ENCODE peak calls at places on chromosomes 5 and 9, in eight cellular contexts. One of them, this sample, is unnamed.

GRCh38 chr9:101530076-101530711 is 3.5 kb upstream of the RNF20 start:
- DNase-seq in stomach: peak
- DNase-seq in lung: peak
- DNase-seq in Panc1: peak
- DNase-seq in OCI-LY7: peak
- DNase-seq in AG09319: peak
- DNase-seq in ovary: peak
- DNase-seq in prostate gland: peak
- DNase-seq in this sample: peak

GRCh38 chr9:128771094-128771721 is 519 bp downstream of the ZER1 start:
- DNase-seq in Panc1: no peak
- DNase-seq in ovary: no peak
- DNase-seq in lung: no peak
- DNase-seq in AG09319: no peak
- DNase-seq in stomach: no peak
- DNase-seq in prostate gland: peak
- DNase-seq in OCI-LY7: peak
- DNase-seq in this sample: no peak

GRCh38 chr5:127518319-127518621 is 830 bp downstream of the PRRC1 start:
- DNase-seq in prostate gland: no peak
- DNase-seq in stomach: no peak
- DNase-seq in Panc1: no peak
- DNase-seq in lung: no peak
- DNase-seq in OCI-LY7: peak
- DNase-seq in ovary: no peak
- DNase-seq in AG09319: peak
- DNase-seq in this sample: no peak

GRCh38 chr5:80245986-80246781 is 9.7 kb downstream of the SERINC5 start:
- DNase-seq in Panc1: no peak
- DNase-seq in stomach: no peak
- DNase-seq in AG09319: no peak
- DNase-seq in prostate gland: no peak
- DNase-seq in ovary: no peak
- DNase-seq in lung: no peak
- DNase-seq in OCI-LY7: no peak
- DNase-seq in this sample: no peak

GRCh38 chr5:125696762-125697161 is 726.4 kb upstream of the GRAMD2B start:
- DNase-seq in AG09319: peak
- DNase-seq in lung: no peak
- DNase-seq in Panc1: no peak
- DNase-seq in prostate gland: no peak
- DNase-seq in stomach: no peak
- DNase-seq in OCI-LY7: no peak
- DNase-seq in ovary: no peak
- DNase-seq in this sample: no peak

GRCh38 chr9:91795500-91796241 is 154.4 kb downstream of the ROR2 start:
- DNase-seq in AG09319: no peak
- DNase-seq in Panc1: no peak
- DNase-seq in OCI-LY7: no peak
- DNase-seq in prostate gland: no peak
- DNase-seq in ovary: no peak
- DNase-seq in stomach: no peak
- DNase-seq in lung: no peak
- DNase-seq in this sample: no peak

GRCh38 chr9:72476617-72477375 is 44.6 kb upstream of the TMC1 start:
- DNase-seq in prostate gland: peak
- DNase-seq in lung: no peak
- DNase-seq in Panc1: peak
- DNase-seq in OCI-LY7: no peak
- DNase-seq in AG09319: no peak
- DNase-seq in stomach: peak
- DNase-seq in ovary: no peak
- DNase-seq in this sample: no peak

GRCh38 chr5:150266807-150267408 is 22.7 kb downstream of the CAMK2A start:
- DNase-seq in OCI-LY7: no peak
- DNase-seq in lung: no peak
- DNase-seq in stomach: peak
- DNase-seq in prostate gland: no peak
- DNase-seq in AG09319: no peak
- DNase-seq in Panc1: no peak
- DNase-seq in ovary: no peak
- DNase-seq in this sample: no peak

GRCh38 chr5:69431424-69432303 is 16.7 kb downstream of the MARVELD2 start:
- DNase-seq in OCI-LY7: no peak
- DNase-seq in prostate gland: no peak
- DNase-seq in ovary: no peak
- DNase-seq in stomach: no peak
- DNase-seq in lung: no peak
- DNase-seq in AG09319: no peak
- DNase-seq in Panc1: no peak
- DNase-seq in this sample: no peak

GRCh38 chr9:97921959-97922905 is at the start of gene TRMO:
- DNase-seq in Panc1: peak
- DNase-seq in lung: peak
- DNase-seq in prostate gland: peak
- DNase-seq in stomach: peak
- DNase-seq in AG09319: peak
- DNase-seq in OCI-LY7: peak
- DNase-seq in ovary: peak
- DNase-seq in this sample: peak
- TF ChIP-seq CTCF in Panc1: peak
- TF ChIP-seq CTCF in lung: peak
- TF ChIP-seq CTCF in prostate gland: peak
- TF ChIP-seq CTCF in stomach: peak
- TF ChIP-seq CTCF in AG09319: peak
- TF ChIP-seq CTCF in OCI-LY7: peak
- TF ChIP-seq CTCF in ovary: peak
- TF ChIP-seq CTCF in this sample: peak

DNA sequence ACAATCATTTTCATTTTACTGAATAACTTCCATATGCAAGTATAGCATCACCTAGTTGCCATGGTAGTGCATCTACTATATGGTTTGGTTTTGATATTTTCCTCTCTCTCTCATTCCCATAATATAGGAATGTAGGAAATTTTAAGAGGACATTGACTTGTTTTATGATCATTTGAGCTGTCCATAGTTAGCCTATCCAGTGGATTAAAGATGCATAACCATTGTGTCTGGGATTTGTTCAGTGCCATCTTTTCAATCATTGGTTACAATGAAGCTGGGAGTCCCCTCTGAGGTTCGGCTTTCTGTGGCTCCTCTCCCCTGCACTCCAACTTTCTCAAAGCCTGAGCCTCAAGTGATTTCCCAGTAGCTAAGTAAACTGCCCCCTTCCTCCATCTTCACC is 458.5 kb downstream of the RAB3C start:
- DNase-seq in ovary: no peak
- DNase-seq in OCI-LY7: no peak
- DNase-seq in AG09319: no peak
- DNase-seq in lung: no peak
- DNase-seq in Panc1: no peak
- DNase-seq in prostate gland: no peak
- DNase-seq in stomach: no peak
- DNase-seq in this sample: no peak
- TF ChIP-seq CTCF in ovary: no peak
- TF ChIP-seq CTCF in OCI-LY7: no peak
- TF ChIP-seq CTCF in AG09319: no peak
- TF ChIP-seq CTCF in lung: no peak
- TF ChIP-seq CTCF in Panc1: no peak
- TF ChIP-seq CTCF in prostate gland: no peak
- TF ChIP-seq CTCF in stomach: no peak
- TF ChIP-seq CTCF in this sample: no peak

GRCh38 chr5:173689713-173690360 is 73.4 kb upstream of the BOD1 start:
- DNase-seq in AG09319: no peak
- DNase-seq in stomach: peak
- DNase-seq in ovary: no peak
- DNase-seq in OCI-LY7: peak
- DNase-seq in prostate gland: no peak
- DNase-seq in Panc1: no peak
- DNase-seq in lung: no peak
- DNase-seq in this sample: no peak
- TF ChIP-seq CTCF in AG09319: no peak
- TF ChIP-seq CTCF in stomach: peak
- TF ChIP-seq CTCF in ovary: no peak
- TF ChIP-seq CTCF in OCI-LY7: peak
- TF ChIP-seq CTCF in prostate gland: no peak
- TF ChIP-seq CTCF in Panc1: no peak
- TF ChIP-seq CTCF in lung: no peak
- TF ChIP-seq CTCF in this sample: peak

DNA sequence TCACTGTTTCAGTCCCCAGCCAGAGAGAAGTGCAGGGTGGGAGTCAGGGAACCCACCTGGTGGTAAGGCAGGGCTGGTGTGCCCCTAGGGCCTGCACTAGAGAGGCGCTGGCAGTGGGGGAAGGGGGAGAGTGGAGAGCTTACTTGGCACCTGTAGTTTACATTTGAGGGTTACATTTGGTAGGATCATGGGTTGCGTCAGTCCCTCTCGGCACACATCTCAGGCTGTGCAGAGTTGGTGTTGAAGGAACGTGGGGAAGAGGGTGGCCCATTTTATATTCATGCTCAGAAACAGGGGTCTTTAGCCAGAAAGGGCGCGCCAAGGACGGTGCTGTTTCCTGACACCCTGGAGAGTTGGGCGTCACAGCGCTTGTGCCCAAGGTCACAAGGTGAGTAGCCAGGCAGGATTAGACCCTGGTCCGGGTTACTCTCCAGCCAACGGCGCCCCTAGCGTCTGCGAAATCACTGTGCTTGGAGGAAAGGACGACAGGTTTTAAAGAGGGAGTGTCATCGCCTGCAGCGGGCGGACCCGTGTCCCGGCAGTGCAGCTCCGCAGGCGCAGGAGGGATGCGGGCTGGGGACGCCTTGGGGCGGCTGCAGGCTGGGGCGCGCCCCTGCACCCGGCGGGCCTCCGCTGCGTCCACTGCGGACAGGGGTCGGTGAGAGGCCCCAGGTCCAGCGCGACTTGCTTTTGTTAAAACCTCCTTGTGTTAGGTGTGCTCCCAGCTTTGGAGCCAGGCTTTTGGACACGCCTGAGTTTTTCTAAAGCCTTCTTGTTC is 272.6 kb downstream of the FANCC start:
- DNase-seq in Panc1: no peak
- DNase-seq in stomach: peak
- DNase-seq in lung: no peak
- DNase-seq in OCI-LY7: no peak
- DNase-seq in prostate gland: peak
- DNase-seq in AG09319: no peak
- DNase-seq in ovary: no peak
- DNase-seq in this sample: no peak
- TF ChIP-seq CTCF in Panc1: peak
- TF ChIP-seq CTCF in stomach: peak
- TF ChIP-seq CTCF in lung: no peak
- TF ChIP-seq CTCF in OCI-LY7: no peak
- TF ChIP-seq CTCF in prostate gland: peak
- TF ChIP-seq CTCF in AG09319: peak
- TF ChIP-seq CTCF in ovary: no peak
- TF ChIP-seq CTCF in this sample: peak

GRCh38 chr9:123225374-123225813 is 43.0 kb downstream of the STRBP start:
- DNase-seq in Panc1: peak
- DNase-seq in OCI-LY7: peak
- DNase-seq in prostate gland: peak
- DNase-seq in stomach: no peak
- DNase-seq in lung: no peak
- DNase-seq in AG09319: peak
- DNase-seq in ovary: no peak
- DNase-seq in this sample: no peak
- TF ChIP-seq CTCF in Panc1: peak
- TF ChIP-seq CTCF in OCI-LY7: peak
- TF ChIP-seq CTCF in prostate gland: peak
- TF ChIP-seq CTCF in stomach: peak
- TF ChIP-seq CTCF in lung: no peak
- TF ChIP-seq CTCF in AG09319: peak
- TF ChIP-seq CTCF in ovary: no peak
- TF ChIP-seq CTCF in this sample: peak

GRCh38 chr5:159045165-159045811 is 54.4 kb downstream of the EBF1 start:
- DNase-seq in stomach: no peak
- DNase-seq in prostate gland: no peak
- DNase-seq in lung: no peak
- DNase-seq in AG09319: no peak
- DNase-seq in OCI-LY7: no peak
- DNase-seq in ovary: no peak
- DNase-seq in Panc1: no peak
- DNase-seq in this sample: no peak

GRCh38 chr5:159047081-159047480 is 52.6 kb downstream of the EBF1 start:
- DNase-seq in lung: no peak
- DNase-seq in ovary: no peak
- DNase-seq in stomach: no peak
- DNase-seq in prostate gland: no peak
- DNase-seq in AG09319: no peak
- DNase-seq in Panc1: no peak
- DNase-seq in OCI-LY7: no peak
- DNase-seq in this sample: no peak

GRCh38 chr5:159049844-159050318 is 49.8 kb downstream of the EBF1 start:
- DNase-seq in ovary: peak
- DNase-seq in Panc1: no peak
- DNase-seq in stomach: no peak
- DNase-seq in prostate gland: no peak
- DNase-seq in lung: no peak
- DNase-seq in OCI-LY7: peak
- DNase-seq in AG09319: no peak
- DNase-seq in this sample: no peak

GRCh38 chr5:159050408-159051091 is 49.2 kb downstream of the EBF1 start:
- DNase-seq in OCI-LY7: peak
- DNase-seq in AG09319: no peak
- DNase-seq in prostate gland: no peak
- DNase-seq in ovary: no peak
- DNase-seq in stomach: no peak
- DNase-seq in lung: no peak
- DNase-seq in Panc1: no peak
- DNase-seq in this sample: no peak

GRCh38 chr5:159048298-159048697 is 51.4 kb downstream of the EBF1 start:
- DNase-seq in AG09319: no peak
- DNase-seq in lung: no peak
- DNase-seq in Panc1: no peak
- DNase-seq in ovary: no peak
- DNase-seq in stomach: no peak
- DNase-seq in OCI-LY7: no peak
- DNase-seq in prostate gland: no peak
- DNase-seq in this sample: no peak
- TF ChIP-seq CTCF in AG09319: no peak
- TF ChIP-seq CTCF in lung: no peak
- TF ChIP-seq CTCF in Panc1: no peak
- TF ChIP-seq CTCF in ovary: no peak
- TF ChIP-seq CTCF in stomach: no peak
- TF ChIP-seq CTCF in OCI-LY7: peak
- TF ChIP-seq CTCF in prostate gland: no peak
- TF ChIP-seq CTCF in this sample: no peak